ENCODE peak calls at places on chromosomes 7 and 10, in nine cellular contexts. P, M, B, L, V, G, Q, X and R are unnamed samples.

GRCh38 chr10:14782691-14783363 is 8.1 kb upstream of the FAM107B start:
- DNase-seq in P (no peak), V (peak), M (peak), G (no peak), X (peak), Q (no peak), L (no peak), B (no peak), R (no peak)

GRCh38 chr7:32539917-32540544 is 44.7 kb downstream of the AVL9 start:
- DNase-seq in L (no peak), G (no peak), B (no peak), V (no peak), X (no peak), Q (no peak), M (no peak), P (no peak), R (no peak)

GRCh38 chr7:126016722-126017121 is 1087.1 kb upstream of the POT1 start:
- DNase-seq in P (no peak), X (no peak), M (no peak), V (no peak), Q (no peak), G (no peak), L (no peak), B (no peak), R (no peak)

GRCh38 chr7:35185908-35186731 is 67.8 kb downstream of the TBX20 start:
- DNase-seq in P (no peak), B (no peak), L (peak), G (no peak), Q (peak), V (no peak), X (peak), M (peak), R (peak)

GRCh38 chr7:517848-518629 is 1.6 kb downstream of the PDGFA start:
- DNase-seq in X (peak), G (no peak), M (peak), P (no peak), Q (peak), L (peak), B (no peak), V (no peak), R (peak)

GRCh38 chr7:47501406-47501805 is 80.5 kb downstream of the TNS3 start:
- DNase-seq in P (no peak), V (no peak), X (peak), B (no peak), L (no peak), M (peak), Q (no peak), G (no peak), R (no peak)

GRCh38 chr10:68251625-68252275 is 19.8 kb upstream of the ATOH7 start:
- DNase-seq in M (no peak), L (no peak), V (no peak), P (no peak), G (no peak), B (no peak), X (no peak), Q (no peak), R (no peak)

GRCh38 chr7:1365846-1366245 is 93.4 kb downstream of the MICALL2 start:
- DNase-seq in L (no peak), M (no peak), X (no peak), V (no peak), Q (no peak), G (no peak), B (no peak), P (no peak), R (no peak)

GRCh38 chr7:22640269-22640668 is 86.7 kb upstream of the IL6 start:
- DNase-seq in M (no peak), L (no peak), Q (no peak), P (no peak), G (no peak), X (no peak), V (no peak), B (no peak), R (no peak)

GRCh38 chr10:90197766-90198165 is 496.4 kb downstream of the KIF20B start:
- DNase-seq in B (no peak), X (peak), P (no peak), Q (no peak), L (no peak), M (no peak), V (no peak), G (no peak), R (no peak)